ENCODE peak calls at places on chromosome 9, in six cellular contexts. E is OCI-LY7, B is IMR-90, L is neural progenitor cell, G is PC-9, S is endothelial cell of umbilical vein. O is an unnamed sample.

GRCh38 chr9:15965246-15965745 is 412.5 kb downstream of the CCDC171 start:
- DNase-seq in L (no peak), E (no peak), G (no peak), B (peak), S (no peak), O (no peak)

GRCh38 chr9:125151730-125152129 is 8.4 kb upstream of the SCAI start:
- DNase-seq in L (no peak), G (no peak), B (no peak), S (no peak), E (no peak), O (no peak)

GRCh38 chr9:127189628-127190027 is 67.2 kb upstream of the ANGPTL2 start:
- DNase-seq in G (no peak), B (no peak), S (no peak), L (no peak), E (no peak), O (no peak)

GRCh38 chr9:6417186-6417585 is 4.2 kb downstream of the UHRF2 start:
- DNase-seq in L (no peak), E (no peak), S (no peak), G (no peak), B (peak), O (peak)

GRCh38 chr9:134496413-134497282 is 145.0 kb upstream of the COL5A1 start:
- DNase-seq in L (no peak), G (no peak), E (no peak), B (peak), S (no peak), O (peak)

GRCh38 chr9:16105576-16105975 is 552.7 kb downstream of the CCDC171 start:
- DNase-seq in G (no peak), S (no peak), L (no peak), E (no peak), B (peak), O (no peak)

GRCh38 chr9:99112750-99113417 is 8.0 kb downstream of the TGFBR1 start:
- DNase-seq in E (peak), S (no peak), L (no peak), G (no peak), B (no peak), O (no peak)

GRCh38 chr9:131588396-131588795 is 43.1 kb downstream of the PRRT1B start:
- DNase-seq in L (no peak), S (no peak), E (no peak), B (no peak), G (no peak), O (no peak)

DNA sequence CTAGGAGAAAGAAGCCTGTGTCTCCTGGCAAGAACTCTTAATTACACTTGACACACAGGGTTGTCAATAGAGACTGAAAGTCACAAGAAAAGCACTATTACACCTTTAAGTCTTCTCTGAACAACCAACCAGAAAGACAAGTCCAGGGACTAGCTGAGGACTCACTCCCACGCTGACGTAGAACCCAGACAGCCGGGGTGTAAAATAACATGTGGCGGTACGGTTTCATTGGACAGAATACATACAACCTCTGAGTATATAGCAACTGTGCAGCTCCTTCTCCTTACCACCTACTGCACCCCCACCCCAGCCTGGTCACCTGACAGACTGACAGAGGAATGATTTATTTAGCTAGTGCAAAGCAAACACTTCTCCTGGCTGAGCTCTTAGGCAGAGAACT is 103.4 kb upstream of the RASEF start:
- DNase-seq in L (no peak), E (no peak), S (no peak), B (no peak), G (no peak), O (no peak)
- H2AFZ ChIP-seq in L (no peak), E (no peak), S (no peak), B (no peak), G (no peak), O (no peak)

DNA sequence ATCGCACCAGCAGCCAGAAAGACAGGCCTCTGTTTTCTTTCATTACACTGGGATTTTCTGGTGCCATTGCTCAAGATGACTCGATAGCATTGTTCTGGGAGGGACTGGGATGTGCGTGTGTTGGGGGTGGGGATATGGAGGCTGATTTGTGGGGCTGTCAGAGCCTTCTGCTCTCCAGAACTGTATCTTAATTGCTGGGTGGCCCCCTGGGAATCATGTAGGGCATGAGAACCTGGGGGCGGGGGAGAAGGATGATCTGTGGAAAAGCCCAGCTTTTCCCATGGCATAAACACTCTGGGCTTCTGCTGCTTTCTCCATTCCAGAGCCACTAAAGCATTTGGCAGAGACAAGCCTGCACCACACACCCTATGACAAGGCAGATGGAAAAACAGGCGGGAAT is 106.4 kb upstream of the RAD23B start:
- DNase-seq in G (no peak), L (no peak), S (no peak), B (peak), E (no peak), O (peak)
- H3K27ac ChIP-seq in G (no peak), L (no peak), S (no peak), B (no peak), E (no peak), O (peak)

GRCh38 chr9:90097237-90097636 is 492.4 kb downstream of the GADD45G start:
- DNase-seq in L (no peak), S (no peak), E (no peak), G (no peak), B (no peak), O (no peak)

GRCh38 chr9:90095682-90096081 is 490.9 kb downstream of the GADD45G start:
- DNase-seq in S (no peak), E (no peak), G (no peak), L (no peak), B (no peak), O (no peak)

GRCh38 chr9:90090997-90091396 is 486.2 kb downstream of the GADD45G start:
- DNase-seq in B (no peak), S (no peak), L (no peak), E (no peak), G (no peak), O (no peak)

GRCh38 chr9:90088411-90088810 is 483.6 kb downstream of the GADD45G start:
- DNase-seq in B (no peak), E (no peak), S (no peak), G (no peak), L (no peak), O (no peak)

DNA sequence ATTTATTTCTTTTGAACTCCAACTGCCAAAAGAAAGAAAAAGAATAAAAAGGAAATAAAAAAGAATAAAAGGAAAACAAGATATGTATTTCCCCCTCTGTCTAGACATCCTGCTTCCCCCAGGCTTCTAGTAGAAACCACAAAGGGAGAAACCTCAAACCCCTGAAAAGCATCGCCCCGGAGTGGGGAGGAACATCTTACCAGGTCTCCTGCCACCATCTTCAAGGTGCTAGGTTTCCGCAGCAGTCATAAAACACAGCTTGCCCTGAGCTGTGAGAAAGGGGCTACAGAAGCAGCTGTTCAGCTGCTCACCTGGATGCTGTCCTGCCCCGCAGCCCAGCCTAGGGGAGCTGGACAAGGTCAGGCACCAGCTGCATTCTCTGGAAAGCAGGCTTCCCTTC is 487.7 kb downstream of the GADD45G start:
- DNase-seq in G (no peak), E (no peak), L (no peak), S (no peak), B (no peak), O (no peak)
- H2AFZ ChIP-seq in G (no peak), E (no peak), L (no peak), S (no peak), B (no peak), O (no peak)

DNA sequence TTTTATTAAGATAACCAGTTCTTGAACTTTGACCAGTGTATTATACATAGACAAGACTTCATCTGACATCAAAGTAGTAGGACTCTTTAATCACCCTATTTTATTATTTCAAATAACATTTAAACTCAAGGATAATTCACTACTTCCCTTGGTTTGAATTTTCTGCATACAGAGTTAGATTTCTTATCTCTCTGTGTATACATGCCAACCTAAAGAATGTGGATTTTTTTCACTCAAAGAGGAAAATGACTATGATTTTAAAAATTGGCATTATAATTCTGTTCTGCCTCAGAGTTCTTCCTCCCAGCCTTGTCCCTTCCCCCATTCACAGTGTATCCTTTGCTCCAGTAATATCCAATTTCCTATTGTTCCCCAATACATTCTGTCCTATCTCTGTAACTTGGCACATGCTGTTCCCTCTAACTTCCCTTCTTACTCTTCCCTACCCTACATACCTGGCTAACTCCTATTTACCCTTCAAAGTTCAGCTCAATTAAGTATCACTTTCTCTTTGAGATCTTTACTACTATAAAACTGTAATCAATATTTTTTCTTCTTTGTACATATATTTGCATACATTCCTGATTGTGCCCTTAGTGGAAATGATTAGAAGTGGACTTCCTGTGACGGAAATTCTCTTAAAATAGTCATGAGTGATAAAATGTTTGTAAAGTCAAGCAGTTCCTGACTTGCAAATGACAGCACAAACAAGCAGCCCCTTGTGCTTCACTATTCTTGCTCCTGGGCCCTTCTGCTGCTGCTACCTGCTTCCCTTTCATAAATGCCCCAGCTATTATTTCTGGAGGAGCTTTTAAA is 38.1 kb upstream of the DENND4C start:
- DNase-seq in G (no peak), E (no peak), L (no peak), S (peak), B (no peak), O (no peak)
- H3K27ac ChIP-seq in G (no peak), E (no peak), L (no peak), S (peak), B (no peak), O (no peak)

O was measured in GM23248.